ENCODE peak calls at places on chromosome 5, in six cellular contexts. One of them, this sample, is unnamed.

GRCh38 chr5:80082731-80083114 is 47.6 kb downstream of the THBS4 start:
- DNase-seq in CD8-positive, alpha-beta T cell: peak; percentile 31
- DNase-seq in Peyer's patch: peak; percentile 33
- DNase-seq in mammary epithelial cell: peak; percentile 29
- DNase-seq in HCT116: peak; percentile 22
- DNase-seq in GM23248: peak; percentile 94
- DNase-seq in this sample: no peak

GRCh38 chr5:172796306-172796705 is 25.3 kb upstream of the DUSP1 start:
- DNase-seq in HCT116: no peak
- DNase-seq in CD8-positive, alpha-beta T cell: no peak
- DNase-seq in mammary epithelial cell: no peak
- DNase-seq in Peyer's patch: no peak
- DNase-seq in GM23248: no peak
- DNase-seq in this sample: no peak

GRCh38 chr5:40385544-40385943 is 294.2 kb upstream of the PTGER4 start:
- DNase-seq in mammary epithelial cell: peak; percentile 86
- DNase-seq in HCT116: peak; percentile 23
- DNase-seq in Peyer's patch: no peak
- DNase-seq in GM23248: peak; percentile 44
- DNase-seq in CD8-positive, alpha-beta T cell: no peak
- DNase-seq in this sample: peak; percentile 99

GRCh38 chr5:124457101-124457500 is 289.3 kb downstream of the ZNF608 start:
- DNase-seq in GM23248: no peak
- DNase-seq in mammary epithelial cell: no peak
- DNase-seq in Peyer's patch: no peak
- DNase-seq in CD8-positive, alpha-beta T cell: no peak
- DNase-seq in HCT116: no peak
- DNase-seq in this sample: no peak

GRCh38 chr5:127061956-127062355 is 11.3 kb downstream of the C5orf63 start:
- DNase-seq in CD8-positive, alpha-beta T cell: no peak
- DNase-seq in mammary epithelial cell: no peak
- DNase-seq in Peyer's patch: no peak
- DNase-seq in GM23248: no peak
- DNase-seq in HCT116: no peak
- DNase-seq in this sample: no peak

GRCh38 chr5:132260714-132261615 is 3.5 kb downstream of the PDLIM4 start:
- DNase-seq in GM23248: peak; percentile 93
- DNase-seq in Peyer's patch: peak; percentile 23
- DNase-seq in HCT116: peak; percentile 72
- DNase-seq in mammary epithelial cell: peak; percentile 95
- DNase-seq in CD8-positive, alpha-beta T cell: no peak
- DNase-seq in this sample: no peak

GRCh38 chr5:126122942-126123341 is 300.3 kb upstream of the GRAMD2B start:
- DNase-seq in GM23248: no peak
- DNase-seq in HCT116: no peak
- DNase-seq in Peyer's patch: no peak
- DNase-seq in mammary epithelial cell: peak; percentile 52
- DNase-seq in CD8-positive, alpha-beta T cell: no peak
- DNase-seq in this sample: no peak

GRCh38 chr5:149799119-149799623 is 69.1 kb downstream of the PPARGC1B start:
- DNase-seq in Peyer's patch: no peak
- DNase-seq in HCT116: no peak
- DNase-seq in GM23248: peak; percentile 96
- DNase-seq in mammary epithelial cell: peak; percentile 73
- DNase-seq in CD8-positive, alpha-beta T cell: no peak
- DNase-seq in this sample: peak; percentile 45

GRCh38 chr5:505946-506555 is 18.2 kb downstream of the SLC9A3 start:
- DNase-seq in HCT116: no peak
- DNase-seq in CD8-positive, alpha-beta T cell: no peak
- DNase-seq in Peyer's patch: no peak
- DNase-seq in GM23248: no peak
- DNase-seq in mammary epithelial cell: no peak
- DNase-seq in this sample: no peak

GRCh38 chr5:73591698-73592501 is 26.4 kb downstream of the UTP15 start:
- DNase-seq in Peyer's patch: no peak
- DNase-seq in GM23248: peak; percentile 48
- DNase-seq in HCT116: no peak
- DNase-seq in mammary epithelial cell: peak; percentile 39
- DNase-seq in CD8-positive, alpha-beta T cell: no peak
- DNase-seq in this sample: no peak

GRCh38 chr5:19001527-19001926 is 986.5 kb downstream of the CDH18 start:
- DNase-seq in Peyer's patch: no peak
- DNase-seq in CD8-positive, alpha-beta T cell: no peak
- DNase-seq in mammary epithelial cell: no peak
- DNase-seq in HCT116: no peak
- DNase-seq in GM23248: no peak
- DNase-seq in this sample: no peak

GRCh38 chr5:124103671-124104070 is 591.7 kb downstream of the CSNK1G3 start:
- DNase-seq in Peyer's patch: no peak
- DNase-seq in CD8-positive, alpha-beta T cell: no peak
- DNase-seq in HCT116: no peak
- DNase-seq in GM23248: peak; percentile 52
- DNase-seq in mammary epithelial cell: peak; percentile 79
- DNase-seq in this sample: no peak

GRCh38 chr5:172407241-172407691 is 47.1 kb downstream of the SH3PXD2B start:
- DNase-seq in GM23248: peak; percentile 58
- DNase-seq in mammary epithelial cell: no peak
- DNase-seq in Peyer's patch: no peak
- DNase-seq in CD8-positive, alpha-beta T cell: no peak
- DNase-seq in HCT116: no peak
- DNase-seq in this sample: no peak

GRCh38 chr5:174167080-174167910 is 121.8 kb downstream of the NSG2 start:
- DNase-seq in Peyer's patch: no peak
- DNase-seq in HCT116: no peak
- DNase-seq in GM23248: no peak
- DNase-seq in CD8-positive, alpha-beta T cell: no peak
- DNase-seq in mammary epithelial cell: no peak
- DNase-seq in this sample: no peak

GRCh38 chr5:84524491-84524890 is 139.8 kb upstream of the EDIL3 start:
- DNase-seq in CD8-positive, alpha-beta T cell: no peak
- DNase-seq in GM23248: no peak
- DNase-seq in Peyer's patch: no peak
- DNase-seq in HCT116: no peak
- DNase-seq in mammary epithelial cell: no peak
- DNase-seq in this sample: no peak

GRCh38 chr5:150593593-150593992 is 46.9 kb upstream of the SYNPO start:
- DNase-seq in HCT116: no peak
- DNase-seq in Peyer's patch: no peak
- DNase-seq in GM23248: no peak
- DNase-seq in mammary epithelial cell: no peak
- DNase-seq in CD8-positive, alpha-beta T cell: no peak
- DNase-seq in this sample: no peak

GRCh38 chr5:80541392-80541791 is 28.7 kb downstream of the ANKRD34B start:
- DNase-seq in CD8-positive, alpha-beta T cell: no peak
- DNase-seq in Peyer's patch: no peak
- DNase-seq in mammary epithelial cell: no peak
- DNase-seq in HCT116: no peak
- DNase-seq in GM23248: no peak
- DNase-seq in this sample: no peak

GRCh38 chr5:149005077-149005892 is 57.6 kb downstream of the SH3TC2 start:
- DNase-seq in Peyer's patch: no peak
- DNase-seq in CD8-positive, alpha-beta T cell: no peak
- DNase-seq in GM23248: peak; percentile 68
- DNase-seq in HCT116: no peak
- DNase-seq in mammary epithelial cell: peak; percentile 72
- DNase-seq in this sample: no peak

GRCh38 chr5:168706655-168707069 is 127.5 kb upstream of the PANK3 start:
- DNase-seq in mammary epithelial cell: peak; percentile 23
- DNase-seq in Peyer's patch: no peak
- DNase-seq in GM23248: peak; percentile 53
- DNase-seq in CD8-positive, alpha-beta T cell: no peak
- DNase-seq in HCT116: peak; percentile 7
- DNase-seq in this sample: peak; percentile 20

GRCh38 chr5:115857621-115858349 is 16.1 kb downstream of the AP3S1 start:
- DNase-seq in CD8-positive, alpha-beta T cell: no peak
- DNase-seq in Peyer's patch: no peak
- DNase-seq in GM23248: peak; percentile 44
- DNase-seq in HCT116: no peak
- DNase-seq in mammary epithelial cell: peak; percentile 61
- DNase-seq in this sample: no peak

GRCh38 chr5:115856936-115857524 is 15.3 kb downstream of the AP3S1 start:
- DNase-seq in Peyer's patch: no peak
- DNase-seq in HCT116: no peak
- DNase-seq in mammary epithelial cell: no peak
- DNase-seq in GM23248: no peak
- DNase-seq in CD8-positive, alpha-beta T cell: no peak
- DNase-seq in this sample: no peak

GRCh38 chr5:115858396-115858795 is 16.7 kb downstream of the AP3S1 start:
- DNase-seq in mammary epithelial cell: no peak
- DNase-seq in CD8-positive, alpha-beta T cell: no peak
- DNase-seq in Peyer's patch: no peak
- DNase-seq in GM23248: no peak
- DNase-seq in HCT116: no peak
- DNase-seq in this sample: no peak

GRCh38 chr5:115854139-115854538 is 12.4 kb downstream of the AP3S1 start:
- DNase-seq in mammary epithelial cell: no peak
- DNase-seq in GM23248: no peak
- DNase-seq in CD8-positive, alpha-beta T cell: no peak
- DNase-seq in Peyer's patch: no peak
- DNase-seq in HCT116: no peak
- DNase-seq in this sample: no peak

DNA sequence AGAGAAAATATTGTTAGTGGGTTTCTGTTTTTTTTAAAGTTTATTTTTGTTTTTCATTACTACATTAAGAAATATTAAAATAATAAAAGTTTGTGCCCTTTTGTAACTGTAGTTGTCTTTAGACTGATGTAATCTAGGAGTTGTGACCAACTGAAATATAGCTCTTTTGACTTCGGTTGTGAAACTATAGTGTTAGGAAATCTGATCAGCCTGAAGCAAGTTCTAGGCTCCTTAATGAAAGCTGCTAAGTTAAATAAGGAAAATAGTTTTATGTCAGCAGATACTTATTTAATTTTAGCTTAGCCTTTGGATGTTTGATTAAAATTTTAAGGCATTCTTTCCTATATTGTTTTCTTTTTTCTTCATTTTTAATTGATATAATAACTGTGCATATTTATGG is 14.2 kb downstream of the AP3S1 start:
- DNase-seq in Peyer's patch: no peak
- DNase-seq in GM23248: peak; percentile 48
- DNase-seq in CD8-positive, alpha-beta T cell: no peak
- DNase-seq in mammary epithelial cell: no peak
- DNase-seq in HCT116: no peak
- DNase-seq in this sample: no peak
- H3K4me1 ChIP-seq in Peyer's patch: no peaks in the 10 kb centered on the region
- H3K4me1 ChIP-seq in GM23248: peaks cover 43% of the 10 kb centered on the region
- H3K4me1 ChIP-seq in CD8-positive, alpha-beta T cell: no peaks in the 10 kb centered on the region
- H3K4me1 ChIP-seq in mammary epithelial cell: peaks cover 19% of the 10 kb centered on the region
- H3K4me1 ChIP-seq in HCT116: peaks cover 98% of the 10 kb centered on the region
- H3K4me1 ChIP-seq in this sample: peaks cover 10% of the 10 kb centered on the region

GRCh38 chr5:9320652-9321051 is 225.2 kb downstream of the SEMA5A start:
- DNase-seq in Peyer's patch: no peak
- DNase-seq in GM23248: no peak
- DNase-seq in HCT116: no peak
- DNase-seq in mammary epithelial cell: no peak
- DNase-seq in CD8-positive, alpha-beta T cell: no peak
- DNase-seq in this sample: no peak
- H3K4me3 ChIP-seq in Peyer's patch: no peak overlapping the region
- H3K4me3 ChIP-seq in GM23248: no peak overlapping the region
- H3K4me3 ChIP-seq in HCT116: no peak overlapping the region
- H3K4me3 ChIP-seq in mammary epithelial cell: no peak overlapping the region
- H3K4me3 ChIP-seq in CD8-positive, alpha-beta T cell: no peak overlapping the region
- H3K4me3 ChIP-seq in this sample: no peak overlapping the region

GRCh38 chr5:43038523-43038989 is 1.6 kb downstream of the ANXA2R start:
- DNase-seq in mammary epithelial cell: no peak
- DNase-seq in HCT116: no peak
- DNase-seq in CD8-positive, alpha-beta T cell: no peak
- DNase-seq in GM23248: no peak
- DNase-seq in Peyer's patch: peak; percentile 55
- DNase-seq in this sample: no peak

GRCh38 chr5:43041131-43041668 is 1.1 kb upstream of the ANXA2R start:
- DNase-seq in Peyer's patch: peak; percentile 44
- DNase-seq in CD8-positive, alpha-beta T cell: no peak
- DNase-seq in GM23248: no peak
- DNase-seq in mammary epithelial cell: no peak
- DNase-seq in HCT116: no peak
- DNase-seq in this sample: no peak

GRCh38 chr5:43039115-43039467 is 1.0 kb downstream of the ANXA2R start:
- DNase-seq in CD8-positive, alpha-beta T cell: no peak
- DNase-seq in Peyer's patch: no peak
- DNase-seq in HCT116: no peak
- DNase-seq in GM23248: no peak
- DNase-seq in mammary epithelial cell: no peak
- DNase-seq in this sample: no peak

GRCh38 chr5:43040287-43041098 is at the start of gene ANXA2R:
- DNase-seq in mammary epithelial cell: no peak
- DNase-seq in Peyer's patch: peak; percentile 90
- DNase-seq in HCT116: peak; percentile 92
- DNase-seq in CD8-positive, alpha-beta T cell: peak; percentile 89
- DNase-seq in GM23248: peak; percentile 93
- DNase-seq in this sample: peak; percentile 98

GRCh38 chr5:43039468-43040286 is 442 bp downstream of the ANXA2R start:
- DNase-seq in mammary epithelial cell: no peak
- DNase-seq in Peyer's patch: peak; percentile 74
- DNase-seq in CD8-positive, alpha-beta T cell: peak; percentile 53
- DNase-seq in GM23248: peak; percentile 58
- DNase-seq in HCT116: peak; percentile 56
- DNase-seq in this sample: peak; percentile 79
- H3K4me1 ChIP-seq in mammary epithelial cell: peaks cover 5% of the 10 kb centered on the region
- H3K4me1 ChIP-seq in Peyer's patch: no peaks in the 10 kb centered on the region
- H3K4me1 ChIP-seq in CD8-positive, alpha-beta T cell: peaks cover 33% of the 10 kb centered on the region
- H3K4me1 ChIP-seq in GM23248: peaks cover 4% of the 10 kb centered on the region
- H3K4me1 ChIP-seq in HCT116: peaks cover 43% of the 10 kb centered on the region
- H3K4me1 ChIP-seq in this sample: peaks cover 18% of the 10 kb centered on the region

GRCh38 chr5:158074992-158075769 is 216.2 kb upstream of the CLINT1 start:
- DNase-seq in Peyer's patch: peak; percentile 37
- DNase-seq in HCT116: peak; percentile 42
- DNase-seq in GM23248: peak; percentile 89
- DNase-seq in mammary epithelial cell: peak; percentile 35
- DNase-seq in CD8-positive, alpha-beta T cell: peak; percentile 10
- DNase-seq in this sample: peak; percentile 15
- H3K4me3 ChIP-seq in Peyer's patch: no peak overlapping the region
- H3K4me3 ChIP-seq in HCT116: no peak overlapping the region
- H3K4me3 ChIP-seq in GM23248: peak overlapping the region; percentile 48
- H3K4me3 ChIP-seq in mammary epithelial cell: no peak overlapping the region
- H3K4me3 ChIP-seq in CD8-positive, alpha-beta T cell: no peak overlapping the region
- H3K4me3 ChIP-seq in this sample: no peak overlapping the region